ENCODE peak calls at places on chromosomes 13 and 19, in eight cellular contexts. F is CD8-positive, alpha-beta T cell; I is endothelial cell of umbilical vein; P is HAP-1; N is left ventricle myocardium inferior; E is tibial artery; R is small intestine; H is IMR-90. T is an unnamed sample.

GRCh38 chr13:97280478-97280877 is 58.3 kb downstream of the MBNL2 start:
- DNase-seq in F (no peak), I (no peak), P (peak; percentile 32), N (no peak), E (no peak), R (no peak), H (no peak), T (no peak)

GRCh38 chr13:47611664-47612288 is 389.3 kb downstream of the SUCLA2 start:
- DNase-seq in F (no peak), I (no peak), P (no peak), N (no peak), E (no peak), R (no peak), H (peak; percentile 45), T (no peak)

GRCh38 chr13:35914662-35915061 is 216.5 kb downstream of the DCLK1 start:
- DNase-seq in F (no peak), I (no peak), P (no peak), N (no peak), E (no peak), R (no peak), H (no peak), T (no peak)

GRCh38 chr19:55257461-55258411 is 1.1 kb downstream of the PPP6R1 start:
- DNase-seq in F (peak; percentile 27), I (peak; percentile 15), P (peak; percentile 37), N (no peak), E (no peak), R (peak; percentile 59), H (peak; percentile 32), T (no peak)

GRCh38 chr13:93903909-93904308 is 575.6 kb downstream of the DCT start:
- DNase-seq in F (no peak), I (no peak), P (no peak), N (no peak), E (no peak), R (peak; percentile 5), H (peak; percentile 83), T (no peak)

GRCh38 chr19:1027953-1028902 is 1.8 kb downstream of the CNN2 start:
- DNase-seq in F (peak; percentile 71), I (peak; percentile 47), P (peak; percentile 85), N (peak; percentile 61), E (peak; percentile 88), R (peak; percentile 78), H (peak; percentile 95), T (peak; percentile 90)

GRCh38 chr19:412356-413355 is 3.7 kb upstream of the C2CD4C start:
- DNase-seq in F (no peak), I (no peak), P (peak; percentile 24), N (no peak), E (no peak), R (no peak), H (no peak), T (no peak)

GRCh38 chr13:46168341-46168740 is 13.6 kb downstream of the LCP1 start:
- DNase-seq in F (no peak), I (no peak), P (no peak), N (no peak), E (no peak), R (no peak), H (no peak), T (no peak)

GRCh38 chr13:61316647-61317046 is 99.0 kb downstream of the PCDH20 start:
- DNase-seq in F (no peak), I (no peak), P (no peak), N (no peak), E (no peak), R (no peak), H (no peak), T (peak; percentile 18)

GRCh38 chr19:41327499-41328156 is 17.7 kb downstream of the CCDC97 start:
- DNase-seq in F (peak; percentile 82), I (peak; percentile 88), P (no peak), N (peak; percentile 76), E (peak; percentile 87), R (peak; percentile 80), H (peak; percentile 49), T (no peak)

GRCh38 chr19:14089662-14090508 is 666 bp downstream of the SAMD1 start:
- DNase-seq in F (peak; percentile 40), I (peak; percentile 28), P (peak; percentile 70), N (peak; percentile 58), E (peak; percentile 71), R (peak; percentile 54), H (peak; percentile 74), T (peak; percentile 74)

GRCh38 chr13:33260168-33261098 is 25.1 kb downstream of the STARD13 start:
- DNase-seq in F (no peak), I (no peak), P (no peak), N (no peak), E (no peak), R (peak; percentile 48), H (peak; percentile 70), T (peak; percentile 58)

GRCh38 chr13:40974460-40975407 is 44.4 kb downstream of the ELF1 start:
- DNase-seq in F (peak; percentile 34), I (peak; percentile 51), P (peak; percentile 17), N (no peak), E (no peak), R (peak; percentile 90), H (peak; percentile 66), T (peak; percentile 77)

GRCh38 chr13:95226932-95227718 is 74.1 kb downstream of the ABCC4 start:
- DNase-seq in F (no peak), I (peak; percentile 11), P (no peak), N (no peak), E (no peak), R (no peak), H (no peak), T (no peak)

GRCh38 chr13:28744091-28744536 is 25.3 kb upstream of the SLC46A3 start:
- DNase-seq in F (no peak), I (peak; percentile 96), P (no peak), N (no peak), E (no peak), R (no peak), H (peak; percentile 80), T (peak; percentile 91)

GRCh38 chr19:1189419-1189818 is 15.4 kb upstream of the SBNO2 start:
- DNase-seq in F (peak; percentile 55), I (no peak), P (no peak), N (no peak), E (no peak), R (no peak), H (peak; percentile 35), T (no peak)

GRCh38 chr13:73194310-73194709 is 135.5 kb downstream of the KLF5 start:
- DNase-seq in F (no peak), I (no peak), P (no peak), N (no peak), E (no peak), R (peak; percentile 97), H (no peak), T (no peak)

DNA sequence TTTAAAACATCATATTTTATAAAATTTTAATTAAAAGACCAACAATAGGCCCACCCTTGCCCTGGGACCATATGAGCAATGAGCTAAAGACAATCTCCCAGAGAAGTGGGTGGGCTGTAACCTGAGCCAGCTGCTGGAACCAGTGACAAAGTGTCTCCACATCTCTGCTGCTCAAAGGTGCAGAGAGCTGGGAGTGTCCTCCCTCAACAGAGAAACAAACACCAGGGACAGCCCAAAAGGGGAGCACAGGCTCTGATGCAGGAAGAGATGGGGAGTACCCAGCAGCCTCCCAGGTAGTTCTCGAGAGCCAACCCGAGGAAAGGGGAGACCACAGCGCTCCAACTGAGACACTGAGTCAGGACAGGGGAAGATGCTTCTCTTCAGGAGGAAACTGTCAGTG is 39.1 kb downstream of the DOCK9 start:
- DNase-seq in F (no peak), I (no peak), P (no peak), N (no peak), E (no peak), R (no peak), H (no peak), T (no peak)
- H3K4me1 ChIP-seq in F (peaks cover 5% of the 10 kb centered on the region), I (no peaks in the 10 kb centered on the region), P (no peaks in the 10 kb centered on the region), N (peaks cover 57% of the 10 kb centered on the region), E (no peaks in the 10 kb centered on the region), R (no peaks in the 10 kb centered on the region), H (peaks cover 11% of the 10 kb centered on the region), T (no peaks in the 10 kb centered on the region)

DNA sequence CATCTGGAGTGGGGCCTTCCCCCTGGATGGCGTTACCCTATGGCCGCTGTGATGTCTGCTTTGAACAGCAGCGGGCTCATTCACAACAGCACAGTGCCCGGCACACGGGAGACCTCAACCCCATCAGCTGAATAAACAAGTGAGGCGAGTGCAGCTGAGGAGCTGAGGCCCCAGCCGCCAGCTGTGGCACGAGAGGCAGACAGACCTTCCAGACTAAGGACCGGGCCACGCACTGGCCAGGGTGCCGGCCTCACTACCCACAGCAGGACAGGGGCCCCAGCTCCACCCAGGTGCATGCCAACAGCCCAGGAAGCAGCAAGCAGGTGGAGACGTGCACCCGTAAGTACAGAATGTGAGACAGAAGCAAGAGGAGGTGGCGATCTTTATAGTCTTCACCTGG is 39.6 kb downstream of the STK24 start:
- DNase-seq in F (no peak), I (no peak), P (no peak), N (no peak), E (no peak), R (no peak), H (no peak), T (no peak)
- H3K4me1 ChIP-seq in F (peaks cover 72% of the 10 kb centered on the region), I (peaks cover 13% of the 10 kb centered on the region), P (no peaks in the 10 kb centered on the region), N (peaks cover 98% of the 10 kb centered on the region), E (no peaks in the 10 kb centered on the region), R (peaks cover 20% of the 10 kb centered on the region), H (peaks cover 15% of the 10 kb centered on the region), T (peaks cover 8% of the 10 kb centered on the region)

GRCh38 chr13:106629068-106629712 is 61.3 kb upstream of the ARGLU1 start:
- DNase-seq in F (no peak), I (no peak), P (no peak), N (no peak), E (no peak), R (no peak), H (no peak), T (no peak)

GRCh38 chr13:106630650-106631049 is 62.7 kb upstream of the ARGLU1 start:
- DNase-seq in F (no peak), I (no peak), P (no peak), N (no peak), E (no peak), R (no peak), H (no peak), T (no peak)

GRCh38 chr13:106626473-106626872 is 58.5 kb upstream of the ARGLU1 start:
- DNase-seq in F (no peak), I (no peak), P (no peak), N (no peak), E (no peak), R (no peak), H (no peak), T (no peak)

GRCh38 chr13:106633321-106633720 is 65.4 kb upstream of the ARGLU1 start:
- DNase-seq in F (no peak), I (no peak), P (no peak), N (peak; percentile 23), E (no peak), R (no peak), H (no peak), T (peak; percentile 75)

DNA sequence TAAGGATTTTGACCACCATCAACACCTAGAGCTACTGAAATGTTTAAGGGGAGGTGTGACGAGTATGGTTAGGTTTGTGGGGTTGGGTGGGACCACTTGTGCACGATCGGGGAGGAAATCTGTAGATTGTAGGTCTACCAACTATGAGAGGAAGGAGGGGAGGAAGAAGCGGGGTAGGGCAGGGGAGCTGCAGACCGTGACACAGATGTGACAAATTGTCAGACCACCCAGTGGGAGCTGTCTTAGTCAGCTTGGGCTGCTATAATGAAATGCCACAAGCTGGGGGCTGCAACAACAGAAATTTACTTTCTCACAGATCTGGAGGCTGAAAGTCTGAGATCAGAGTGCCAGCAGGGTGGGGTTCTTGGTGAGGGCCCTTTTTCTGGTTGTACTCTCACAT is 62.2 kb upstream of the ARGLU1 start:
- DNase-seq in F (no peak), I (no peak), P (no peak), N (no peak), E (no peak), R (no peak), H (no peak), T (peak; percentile 20)
- H3K4me1 ChIP-seq in F (no peaks in the 10 kb centered on the region), I (no peaks in the 10 kb centered on the region), P (no peaks in the 10 kb centered on the region), N (peaks cover 19% of the 10 kb centered on the region), E (no peaks in the 10 kb centered on the region), R (no peaks in the 10 kb centered on the region), H (no peaks in the 10 kb centered on the region), T (no peaks in the 10 kb centered on the region)

GRCh38 chr19:49573009-49573408 is 7.3 kb downstream of the NOSIP start:
- DNase-seq in F (no peak), I (no peak), P (no peak), N (no peak), E (no peak), R (no peak), H (no peak), T (no peak)
- H3K4me1 ChIP-seq in F (peaks cover 38% of the 10 kb centered on the region), I (no peaks in the 10 kb centered on the region), P (peaks cover 16% of the 10 kb centered on the region), N (peaks cover 36% of the 10 kb centered on the region), E (no peaks in the 10 kb centered on the region), R (peaks cover 3% of the 10 kb centered on the region), H (no peaks in the 10 kb centered on the region), T (peaks cover 24% of the 10 kb centered on the region)